ENCODE peak calls at places on chromosomes 13 and 19, in eight cellular contexts. I is Panc1; X is left ventricle myocardium inferior; R is brain microvascular endothelial cell; N is lung; F is adrenal gland; S is BJ; T is CD8-positive, alpha-beta T cell. U is an unnamed sample.

GRCh38 chr13:103238441-103238840 is 172.2 kb upstream of the SLC10A2 start:
- DNase-seq in I (no peak), X (no peak), R (no peak), N (no peak), F (no peak), S (no peak), T (no peak), U (no peak)

GRCh38 chr13:50594276-50594970 is 249.1 kb downstream of the DLEU7 start:
- DNase-seq in I (no peak), X (no peak), R (no peak), N (no peak), F (no peak), S (no peak), T (no peak), U (no peak)

GRCh38 chr19:11612816-11613511 is 15.7 kb downstream of the ZNF627 start:
- DNase-seq in I (no peak), X (no peak), R (no peak), N (no peak), F (no peak), S (no peak), T (no peak), U (no peak)

GRCh38 chr13:88674841-88675240 is 1003.7 kb downstream of the SLITRK5 start:
- DNase-seq in I (no peak), X (no peak), R (no peak), N (no peak), F (no peak), S (no peak), T (no peak), U (no peak)

GRCh38 chr19:27705896-27706295 is 1507.1 kb downstream of the UQCRFS1 start:
- DNase-seq in I (no peak), X (no peak), R (no peak), N (no peak), F (no peak), S (no peak), T (no peak), U (no peak)

GRCh38 chr13:81473366-81473899 is 1132.5 kb upstream of the SPRY2 start:
- DNase-seq in I (no peak), X (no peak), R (no peak), N (no peak), F (no peak), S (no peak), T (no peak), U (no peak)

GRCh38 chr19:35977446-35978222 is 17.4 kb upstream of the SDHAF1 start:
- DNase-seq in I (no peak), X (no peak), R (no peak), N (no peak), F (no peak), S (no peak), T (no peak), U (no peak)

GRCh38 chr19:47687906-47688305 is 25.3 kb upstream of the EHD2 start:
- DNase-seq in I (no peak), X (no peak), R (no peak), N (no peak), F (no peak), S (no peak), T (no peak), U (no peak)

GRCh38 chr13:112134150-112135075 is 67.5 kb downstream of the SOX1 start:
- DNase-seq in I (no peak), X (no peak), R (no peak), N (no peak), F (no peak), S (no peak), T (peak; percentile 36), U (no peak)

GRCh38 chr19:38656171-38656981 is 8.9 kb downstream of the ACTN4 start:
- DNase-seq in I (no peak), X (no peak), R (peak; percentile 63), N (no peak), F (no peak), S (no peak), T (peak; percentile 59), U (no peak)

GRCh38 chr13:80499536-80500280 is 158.8 kb upstream of the SPRY2 start:
- DNase-seq in I (no peak), X (no peak), R (no peak), N (no peak), F (no peak), S (no peak), T (no peak), U (no peak)

GRCh38 chr19:6729573-6730152 is 7.7 kb downstream of the GPR108 start:
- DNase-seq in I (no peak), X (no peak), R (no peak), N (no peak), F (no peak), S (no peak), T (no peak), U (no peak)

GRCh38 chr19:45400192-45400591 is 4.7 kb downstream of the PPP1R13L start:
- DNase-seq in I (no peak), X (no peak), R (no peak), N (no peak), F (no peak), S (no peak), T (no peak), U (no peak)

GRCh38 chr13:90545070-90545840 is 802.2 kb upstream of the MIR17HG start:
- DNase-seq in I (no peak), X (no peak), R (peak; percentile 1), N (no peak), F (peak; percentile 22), S (no peak), T (no peak), U (no peak)

GRCh38 chr13:80362488-80362887 is 21.6 kb upstream of the SPRY2 start:
- DNase-seq in I (no peak), X (no peak), R (no peak), N (no peak), F (no peak), S (no peak), T (no peak), U (no peak)

GRCh38 chr13:23902975-23903905 is 5.9 kb upstream of the C1QTNF9B start:
- DNase-seq in I (no peak), X (no peak), R (no peak), N (no peak), F (no peak), S (no peak), T (no peak), U (no peak)

GRCh38 chr19:55611983-55612645 is 6.7 kb downstream of the ZNF865 start:
- DNase-seq in I (no peak), X (no peak), R (no peak), N (no peak), F (no peak), S (no peak), T (no peak), U (no peak)

GRCh38 chr19:33778089-33778791 is 18.4 kb upstream of the KCTD15 start:
- DNase-seq in I (peak; percentile 67), X (peak; percentile 83), R (peak; percentile 37), N (peak; percentile 84), F (peak; percentile 84), S (no peak), T (peak; percentile 89), U (peak; percentile 84)

GRCh38 chr19:31974290-31974689 is 371.1 kb upstream of the ZNF507 start:
- DNase-seq in I (no peak), X (no peak), R (no peak), N (no peak), F (no peak), S (no peak), T (no peak), U (no peak)

GRCh38 chr19:1016647-1017114 is 4.2 kb downstream of the TMEM259 start:
- DNase-seq in I (no peak), X (peak; percentile 16), R (peak; percentile 59), N (no peak), F (no peak), S (no peak), T (no peak), U (peak; percentile 58)

GRCh38 chr13:76473552-76474134 is 412.6 kb downstream of the KCTD12 start:
- DNase-seq in I (peak; percentile 38), X (peak; percentile 45), R (peak; percentile 81), N (peak; percentile 79), F (peak; percentile 84), S (peak; percentile 4), T (peak; percentile 75), U (peak; percentile 76)

GRCh38 chr19:48674921-48675824 is 2.4 kb upstream of the NTN5 start:
- DNase-seq in I (no peak), X (peak; percentile 77), R (peak; percentile 73), N (peak; percentile 79), F (peak; percentile 93), S (peak; percentile 12), T (peak; percentile 83), U (peak; percentile 87)

GRCh38 chr13:41244555-41244954 is 18.8 kb downstream of the MTRF1 start:
- DNase-seq in I (no peak), X (no peak), R (peak; percentile 17), N (no peak), F (no peak), S (no peak), T (no peak), U (no peak)

GRCh38 chr13:41246969-41247750 is 16.2 kb downstream of the MTRF1 start:
- DNase-seq in I (no peak), X (no peak), R (no peak), N (no peak), F (no peak), S (no peak), T (no peak), U (no peak)

GRCh38 chr13:41236369-41236768 is 27.0 kb downstream of the MTRF1 start:
- DNase-seq in I (no peak), X (no peak), R (no peak), N (no peak), F (no peak), S (no peak), T (no peak), U (peak; percentile 29)

GRCh38 chr13:41241626-41242025 is 21.8 kb downstream of the MTRF1 start:
- DNase-seq in I (no peak), X (no peak), R (no peak), N (no peak), F (no peak), S (no peak), T (no peak), U (no peak)
- TF ChIP-seq CTCF in I (no peak), X (no peak), R (no peak), N (no peak), F (no peak), S (no peak), T (no peak), U (no peak)

GRCh38 chr19:15199219-15199651 is 1.6 kb downstream of the NOTCH3 start:
- DNase-seq in I (no peak), X (no peak), R (no peak), N (no peak), F (no peak), S (no peak), T (no peak), U (no peak)
- H3K27me3 ChIP-seq in I (no peaks in the 10 kb centered on the region), X (peaks cover 86% of the 10 kb centered on the region), R (no peaks in the 10 kb centered on the region), N (no peaks in the 10 kb centered on the region), F (peaks cover 34% of the 10 kb centered on the region), S (no peaks in the 10 kb centered on the region), T (peaks cover 32% of the 10 kb centered on the region), U (no peaks in the 10 kb centered on the region)

GRCh38 chr13:93146584-93147292 is 79.9 kb upstream of the GPC6 start:
- DNase-seq in I (no peak), X (no peak), R (peak; percentile 93), N (no peak), F (no peak), S (no peak), T (no peak), U (no peak)
- TF ChIP-seq CTCF in I (no peak), X (no peak), R (no peak), N (no peak), F (no peak), S (no peak), T (no peak), U (no peak)

GRCh38 chr19:8510589-8511115 is 3.3 kb downstream of the ZNF414 start:
- DNase-seq in I (no peak), X (no peak), R (no peak), N (no peak), F (no peak), S (no peak), T (no peak), U (no peak)
- H3K27me3 ChIP-seq in I (no peaks in the 10 kb centered on the region), X (no peaks in the 10 kb centered on the region), R (no peaks in the 10 kb centered on the region), N (no peaks in the 10 kb centered on the region), F (no peaks in the 10 kb centered on the region), S (no peaks in the 10 kb centered on the region), T (no peaks in the 10 kb centered on the region), U (no peaks in the 10 kb centered on the region)